ENCODE peak calls at places on chromosomes 2 and 18, in seven cellular contexts. Z is heart right ventricle, S is cardiac muscle cell, Y is Peyer's patch, W is AG04450, I is PC-3, Q is GM23248. N is an unnamed sample.

GRCh38 chr2:607709-608108 is 69.5 kb downstream of the TMEM18 start:
- DNase-seq in Z (no peak), S (no peak), Y (no peak), W (no peak), I (no peak), Q (no peak), N (no peak)

GRCh38 chr2:3134026-3134571 is 243.5 kb downstream of the EIPR1 start:
- DNase-seq in Z (no peak), S (no peak), Y (no peak), W (no peak), I (no peak), Q (no peak), N (peak)

GRCh38 chr2:100785621-100786296 is 34.2 kb upstream of the NPAS2 start:
- DNase-seq in Z (no peak), S (no peak), Y (no peak), W (no peak), I (peak), Q (peak), N (no peak)

GRCh38 chr2:70280242-70280798 is 13.2 kb downstream of the SNRPG start:
- DNase-seq in Z (no peak), S (no peak), Y (no peak), W (no peak), I (no peak), Q (no peak), N (no peak)

GRCh38 chr18:55343396-55344073 is 244.5 kb downstream of the TCF4 start:
- DNase-seq in Z (no peak), S (peak), Y (no peak), W (no peak), I (peak), Q (peak), N (no peak)

GRCh38 chr2:232781765-232782164 is 5.4 kb upstream of the KCNJ13 start:
- DNase-seq in Z (no peak), S (peak), Y (no peak), W (peak), I (peak), Q (peak), N (no peak)

GRCh38 chr2:142874293-142874814 is 3.1 kb upstream of the KYNU start:
- DNase-seq in Z (no peak), S (peak), Y (no peak), W (peak), I (peak), Q (peak), N (peak)

GRCh38 chr2:182020319-182021055 is 34.8 kb downstream of the PPP1R1C start:
- DNase-seq in Z (no peak), S (peak), Y (no peak), W (no peak), I (peak), Q (peak), N (no peak)

GRCh38 chr2:230865324-230865765 is 603 bp downstream of the ITM2C start:
- DNase-seq in Z (no peak), S (peak), Y (no peak), W (no peak), I (no peak), Q (no peak), N (no peak)

GRCh38 chr18:31942301-31942998 is 478 bp downstream of the TRAPPC8 start:
- DNase-seq in Z (peak), S (peak), Y (peak), W (no peak), I (no peak), Q (peak), N (no peak)

GRCh38 chr18:53941601-53942335 is 282.7 kb downstream of the MBD2 start:
- DNase-seq in Z (no peak), S (no peak), Y (no peak), W (no peak), I (peak), Q (peak), N (no peak)

GRCh38 chr2:53088062-53088461 is 679.5 kb upstream of the CHAC2 start:
- DNase-seq in Z (no peak), S (peak), Y (no peak), W (no peak), I (peak), Q (no peak), N (no peak)

GRCh38 chr2:196079052-196079451 is 10.4 kb upstream of the DNAH7 start:
- DNase-seq in Z (no peak), S (no peak), Y (no peak), W (no peak), I (peak), Q (peak), N (no peak)
- H3K27ac ChIP-seq in Z (no peak), S (no peak), Y (peak), W (no peak), I (peak), Q (no peak), N (no peak)

DNA sequence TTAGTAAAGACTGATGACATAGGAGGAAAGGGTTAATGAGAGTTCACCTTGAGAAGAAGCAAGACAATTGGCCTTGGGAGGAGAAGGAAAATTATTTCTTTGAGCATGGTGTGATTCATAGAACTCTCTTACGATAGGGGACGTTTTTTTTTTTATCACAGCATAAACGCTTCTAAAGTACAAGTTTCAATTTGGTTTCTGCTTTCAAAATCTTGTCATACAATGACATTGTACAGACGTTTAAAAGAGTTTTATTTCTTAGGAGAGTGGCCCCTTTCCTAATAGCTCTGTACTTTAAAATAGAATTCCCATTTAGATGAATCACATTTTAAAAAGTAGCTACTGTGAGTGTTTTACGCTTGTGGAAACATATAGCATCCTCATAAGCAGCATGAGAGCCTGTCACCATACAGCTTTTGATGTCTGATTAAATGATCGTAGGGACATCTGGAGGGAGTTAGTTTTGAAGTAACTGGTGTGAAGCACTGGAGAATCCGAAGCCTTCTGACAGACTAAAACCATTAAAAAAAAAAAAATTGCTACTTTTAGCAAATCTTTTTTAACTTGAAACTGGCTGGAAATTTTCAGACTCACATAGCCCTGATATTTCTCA is 510.9 kb downstream of the PARD3B start:
- DNase-seq in Z (no peak), S (no peak), Y (no peak), W (no peak), I (no peak), Q (peak), N (no peak)
- H3K27ac ChIP-seq in Z (no peak), S (no peak), Y (no peak), W (no peak), I (no peak), Q (no peak), N (no peak)

DNA sequence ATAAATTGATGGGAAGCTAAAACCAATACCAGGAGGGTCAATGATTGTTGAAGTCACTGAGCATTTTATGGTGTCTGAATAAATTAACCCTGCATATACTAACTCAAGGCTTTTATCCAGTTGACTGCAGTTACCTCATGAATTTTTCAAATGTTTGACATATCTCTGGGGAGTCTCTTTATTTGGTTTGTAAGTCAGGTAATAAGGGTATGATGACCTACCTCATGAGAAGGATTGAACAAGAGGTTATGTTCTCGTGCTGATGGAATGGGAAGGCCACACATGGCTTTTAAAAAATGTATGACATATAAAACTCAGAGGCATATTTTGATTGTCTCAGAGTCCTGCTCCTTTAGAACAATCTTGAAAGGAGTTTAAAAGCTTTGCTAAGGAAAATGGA is 237.6 kb downstream of the THSD7B start:
- DNase-seq in Z (no peak), S (no peak), Y (no peak), W (no peak), I (no peak), Q (no peak), N (no peak)
- H3K27ac ChIP-seq in Z (no peak), S (no peak), Y (no peak), W (no peak), I (no peak), Q (no peak), N (no peak)

GRCh38 chr2:201432551-201433388 is 18.5 kb downstream of the TRAK2 start:
- DNase-seq in Z (no peak), S (peak), Y (no peak), W (no peak), I (no peak), Q (peak), N (no peak)
- H3K27ac ChIP-seq in Z (peak), S (peak), Y (peak), W (no peak), I (peak), Q (peak), N (no peak)

N was measured in stomach.